ENCODE peak calls at places on chromosome 15, in nine cellular contexts. One of them, this sample, is unnamed.

GRCh38 chr15:69540622-69541021 is 88.0 kb downstream of the RPLP1 start:
- DNase-seq in upper lobe of left lung: peak; percentile 14
- DNase-seq in tibial artery: no peak
- DNase-seq in psoas muscle: peak; percentile 52
- DNase-seq in esophagus squamous epithelium: no peak
- DNase-seq in IMR-90: no peak
- DNase-seq in CD8-positive, alpha-beta T cell: no peak
- DNase-seq in uterus: no peak
- DNase-seq in GM06990: no peak
- DNase-seq in this sample: no peak

GRCh38 chr15:57500256-57500655 is 91.4 kb upstream of the MYZAP start:
- DNase-seq in upper lobe of left lung: no peak
- DNase-seq in tibial artery: no peak
- DNase-seq in psoas muscle: no peak
- DNase-seq in esophagus squamous epithelium: no peak
- DNase-seq in IMR-90: no peak
- DNase-seq in CD8-positive, alpha-beta T cell: no peak
- DNase-seq in uterus: no peak
- DNase-seq in GM06990: no peak
- DNase-seq in this sample: no peak

GRCh38 chr15:64525828-64526530 is 65.6 kb downstream of the ZNF609 start:
- DNase-seq in upper lobe of left lung: no peak
- DNase-seq in tibial artery: no peak
- DNase-seq in psoas muscle: no peak
- DNase-seq in esophagus squamous epithelium: no peak
- DNase-seq in IMR-90: peak; percentile 45
- DNase-seq in CD8-positive, alpha-beta T cell: no peak
- DNase-seq in uterus: no peak
- DNase-seq in GM06990: no peak
- DNase-seq in this sample: no peak

GRCh38 chr15:99307735-99308134 is 56.5 kb downstream of the LRRC28 start:
- DNase-seq in upper lobe of left lung: no peak
- DNase-seq in tibial artery: no peak
- DNase-seq in psoas muscle: no peak
- DNase-seq in esophagus squamous epithelium: no peak
- DNase-seq in IMR-90: peak; percentile 16
- DNase-seq in CD8-positive, alpha-beta T cell: no peak
- DNase-seq in uterus: no peak
- DNase-seq in GM06990: no peak
- DNase-seq in this sample: no peak

GRCh38 chr15:39411102-39411989 is 169.5 kb upstream of the THBS1 start:
- DNase-seq in upper lobe of left lung: no peak
- DNase-seq in tibial artery: no peak
- DNase-seq in psoas muscle: no peak
- DNase-seq in esophagus squamous epithelium: no peak
- DNase-seq in IMR-90: no peak
- DNase-seq in CD8-positive, alpha-beta T cell: no peak
- DNase-seq in uterus: no peak
- DNase-seq in GM06990: peak; percentile 48
- DNase-seq in this sample: no peak

GRCh38 chr15:72856549-72857040 is 73.0 kb upstream of the ADPGK start:
- DNase-seq in upper lobe of left lung: no peak
- DNase-seq in tibial artery: no peak
- DNase-seq in psoas muscle: no peak
- DNase-seq in esophagus squamous epithelium: no peak
- DNase-seq in IMR-90: no peak
- DNase-seq in CD8-positive, alpha-beta T cell: no peak
- DNase-seq in uterus: no peak
- DNase-seq in GM06990: no peak
- DNase-seq in this sample: no peak

GRCh38 chr15:44550256-44550655 is 13.3 kb downstream of the EIF3J start:
- DNase-seq in upper lobe of left lung: no peak
- DNase-seq in tibial artery: no peak
- DNase-seq in psoas muscle: no peak
- DNase-seq in esophagus squamous epithelium: no peak
- DNase-seq in IMR-90: peak; percentile 55
- DNase-seq in CD8-positive, alpha-beta T cell: no peak
- DNase-seq in uterus: no peak
- DNase-seq in GM06990: no peak
- DNase-seq in this sample: no peak

GRCh38 chr15:51931638-51932037 is 39.9 kb downstream of the LEO1 start:
- DNase-seq in upper lobe of left lung: no peak
- DNase-seq in tibial artery: no peak
- DNase-seq in psoas muscle: no peak
- DNase-seq in esophagus squamous epithelium: no peak
- DNase-seq in IMR-90: peak; percentile 74
- DNase-seq in CD8-positive, alpha-beta T cell: no peak
- DNase-seq in uterus: no peak
- DNase-seq in GM06990: no peak
- DNase-seq in this sample: no peak

GRCh38 chr15:83559310-83559966 is 94.5 kb upstream of the ADAMTSL3 start:
- DNase-seq in upper lobe of left lung: peak; percentile 39
- DNase-seq in tibial artery: no peak
- DNase-seq in psoas muscle: no peak
- DNase-seq in esophagus squamous epithelium: no peak
- DNase-seq in IMR-90: peak; percentile 61
- DNase-seq in CD8-positive, alpha-beta T cell: no peak
- DNase-seq in uterus: peak; percentile 32
- DNase-seq in GM06990: no peak
- DNase-seq in this sample: no peak

GRCh38 chr15:58492661-58493397 is 61.0 kb downstream of the LIPC start:
- DNase-seq in upper lobe of left lung: no peak
- DNase-seq in tibial artery: no peak
- DNase-seq in psoas muscle: no peak
- DNase-seq in esophagus squamous epithelium: no peak
- DNase-seq in IMR-90: peak; percentile 21
- DNase-seq in CD8-positive, alpha-beta T cell: no peak
- DNase-seq in uterus: no peak
- DNase-seq in GM06990: no peak
- DNase-seq in this sample: no peak

GRCh38 chr15:29776859-29777258 is 45.4 kb downstream of the TJP1 start:
- DNase-seq in upper lobe of left lung: peak; percentile 22
- DNase-seq in tibial artery: no peak
- DNase-seq in psoas muscle: no peak
- DNase-seq in esophagus squamous epithelium: no peak
- DNase-seq in IMR-90: no peak
- DNase-seq in CD8-positive, alpha-beta T cell: no peak
- DNase-seq in uterus: no peak
- DNase-seq in GM06990: no peak
- DNase-seq in this sample: no peak

GRCh38 chr15:97235285-97235985 is 725.1 kb upstream of the ARRDC4 start:
- DNase-seq in upper lobe of left lung: peak; percentile 22
- DNase-seq in tibial artery: no peak
- DNase-seq in psoas muscle: no peak
- DNase-seq in esophagus squamous epithelium: no peak
- DNase-seq in IMR-90: peak; percentile 39
- DNase-seq in CD8-positive, alpha-beta T cell: no peak
- DNase-seq in uterus: peak; percentile 65
- DNase-seq in GM06990: no peak
- DNase-seq in this sample: peak; percentile 26

GRCh38 chr15:58467722-58468436 is 36.1 kb downstream of the LIPC start:
- DNase-seq in upper lobe of left lung: peak; percentile 67
- DNase-seq in tibial artery: peak; percentile 24
- DNase-seq in psoas muscle: no peak
- DNase-seq in esophagus squamous epithelium: no peak
- DNase-seq in IMR-90: no peak
- DNase-seq in CD8-positive, alpha-beta T cell: no peak
- DNase-seq in uterus: no peak
- DNase-seq in GM06990: no peak
- DNase-seq in this sample: no peak

GRCh38 chr15:66824374-66824773 is 122.3 kb downstream of the SMAD6 start:
- DNase-seq in upper lobe of left lung: peak; percentile 14
- DNase-seq in tibial artery: peak; percentile 21
- DNase-seq in psoas muscle: no peak
- DNase-seq in esophagus squamous epithelium: no peak
- DNase-seq in IMR-90: no peak
- DNase-seq in CD8-positive, alpha-beta T cell: no peak
- DNase-seq in uterus: no peak
- DNase-seq in GM06990: no peak
- DNase-seq in this sample: no peak

GRCh38 chr15:45180648-45181436 is 6.9 kb downstream of the SHF start:
- DNase-seq in upper lobe of left lung: no peak
- DNase-seq in tibial artery: no peak
- DNase-seq in psoas muscle: no peak
- DNase-seq in esophagus squamous epithelium: no peak
- DNase-seq in IMR-90: no peak
- DNase-seq in CD8-positive, alpha-beta T cell: no peak
- DNase-seq in uterus: no peak
- DNase-seq in GM06990: no peak
- DNase-seq in this sample: no peak

GRCh38 chr15:101679861-101680260 is 27.7 kb upstream of the TM2D3 start:
- DNase-seq in upper lobe of left lung: no peak
- DNase-seq in tibial artery: no peak
- DNase-seq in psoas muscle: no peak
- DNase-seq in esophagus squamous epithelium: no peak
- DNase-seq in IMR-90: no peak
- DNase-seq in CD8-positive, alpha-beta T cell: no peak
- DNase-seq in uterus: no peak
- DNase-seq in GM06990: no peak
- DNase-seq in this sample: no peak

GRCh38 chr15:101689901-101690300 is 34.4 kb downstream of the TARS3 start:
- DNase-seq in upper lobe of left lung: no peak
- DNase-seq in tibial artery: no peak
- DNase-seq in psoas muscle: no peak
- DNase-seq in esophagus squamous epithelium: no peak
- DNase-seq in IMR-90: peak; percentile 68
- DNase-seq in CD8-positive, alpha-beta T cell: no peak
- DNase-seq in uterus: no peak
- DNase-seq in GM06990: no peak
- DNase-seq in this sample: no peak

GRCh38 chr15:101684384-101684783 is 32.2 kb upstream of the TM2D3 start:
- DNase-seq in upper lobe of left lung: no peak
- DNase-seq in tibial artery: no peak
- DNase-seq in psoas muscle: no peak
- DNase-seq in esophagus squamous epithelium: no peak
- DNase-seq in IMR-90: peak; percentile 82
- DNase-seq in CD8-positive, alpha-beta T cell: no peak
- DNase-seq in uterus: no peak
- DNase-seq in GM06990: no peak
- DNase-seq in this sample: no peak

GRCh38 chr15:101684877-101685276 is 32.7 kb upstream of the TM2D3 start:
- DNase-seq in upper lobe of left lung: no peak
- DNase-seq in tibial artery: no peak
- DNase-seq in psoas muscle: no peak
- DNase-seq in esophagus squamous epithelium: no peak
- DNase-seq in IMR-90: no peak
- DNase-seq in CD8-positive, alpha-beta T cell: no peak
- DNase-seq in uterus: no peak
- DNase-seq in GM06990: no peak
- DNase-seq in this sample: no peak
- H3K36me3 ChIP-seq in upper lobe of left lung: peaks cover 4% of the 10 kb centered on the region
- H3K36me3 ChIP-seq in tibial artery: peaks cover 47% of the 10 kb centered on the region
- H3K36me3 ChIP-seq in psoas muscle: no peaks in the 10 kb centered on the region
- H3K36me3 ChIP-seq in esophagus squamous epithelium: no peaks in the 10 kb centered on the region
- H3K36me3 ChIP-seq in IMR-90: peaks cover 14% of the 10 kb centered on the region
- H3K36me3 ChIP-seq in CD8-positive, alpha-beta T cell: peaks cover 26% of the 10 kb centered on the region
- H3K36me3 ChIP-seq in uterus: no peaks in the 10 kb centered on the region
- H3K36me3 ChIP-seq in GM06990: no peaks in the 10 kb centered on the region
- H3K36me3 ChIP-seq in this sample: peaks cover 37% of the 10 kb centered on the region

GRCh38 chr15:34101366-34102174 is at the start of the genes EMC7 and PGBD4:
- DNase-seq in upper lobe of left lung: peak; percentile 98
- DNase-seq in tibial artery: peak; percentile 99
- DNase-seq in psoas muscle: peak; percentile 99
- DNase-seq in esophagus squamous epithelium: peak; percentile 89
- DNase-seq in IMR-90: peak; percentile 100
- DNase-seq in CD8-positive, alpha-beta T cell: peak; percentile 100
- DNase-seq in uterus: peak; percentile 99
- DNase-seq in GM06990: peak; percentile 98
- DNase-seq in this sample: peak; percentile 99
- TF ChIP-seq CTCF in upper lobe of left lung: no peak
- TF ChIP-seq CTCF in tibial artery: no peak
- TF ChIP-seq CTCF in psoas muscle: no peak
- TF ChIP-seq CTCF in esophagus squamous epithelium: no peak
- TF ChIP-seq CTCF in IMR-90: no peak
- TF ChIP-seq CTCF in CD8-positive, alpha-beta T cell: no peak
- TF ChIP-seq CTCF in uterus: no peak
- TF ChIP-seq CTCF in GM06990: no peak
- TF ChIP-seq CTCF in this sample: no peak

GRCh38 chr15:60124460-60125070 is 120.5 kb downstream of the FOXB1 start:
- DNase-seq in upper lobe of left lung: no peak
- DNase-seq in tibial artery: no peak
- DNase-seq in psoas muscle: no peak
- DNase-seq in esophagus squamous epithelium: no peak
- DNase-seq in IMR-90: no peak
- DNase-seq in CD8-positive, alpha-beta T cell: no peak
- DNase-seq in uterus: no peak
- DNase-seq in GM06990: no peak
- DNase-seq in this sample: no peak

GRCh38 chr15:60128000-60128376 is 123.9 kb downstream of the FOXB1 start:
- DNase-seq in upper lobe of left lung: no peak
- DNase-seq in tibial artery: no peak
- DNase-seq in psoas muscle: no peak
- DNase-seq in esophagus squamous epithelium: no peak
- DNase-seq in IMR-90: peak; percentile 6
- DNase-seq in CD8-positive, alpha-beta T cell: no peak
- DNase-seq in uterus: peak; percentile 14
- DNase-seq in GM06990: no peak
- DNase-seq in this sample: no peak

GRCh38 chr15:60125334-60125733 is 121.2 kb downstream of the FOXB1 start:
- DNase-seq in upper lobe of left lung: no peak
- DNase-seq in tibial artery: no peak
- DNase-seq in psoas muscle: no peak
- DNase-seq in esophagus squamous epithelium: no peak
- DNase-seq in IMR-90: no peak
- DNase-seq in CD8-positive, alpha-beta T cell: no peak
- DNase-seq in uterus: no peak
- DNase-seq in GM06990: no peak
- DNase-seq in this sample: no peak

GRCh38 chr15:60128710-60129109 is 124.6 kb downstream of the FOXB1 start:
- DNase-seq in upper lobe of left lung: no peak
- DNase-seq in tibial artery: no peak
- DNase-seq in psoas muscle: no peak
- DNase-seq in esophagus squamous epithelium: no peak
- DNase-seq in IMR-90: no peak
- DNase-seq in CD8-positive, alpha-beta T cell: no peak
- DNase-seq in uterus: no peak
- DNase-seq in GM06990: no peak
- DNase-seq in this sample: no peak

DNA sequence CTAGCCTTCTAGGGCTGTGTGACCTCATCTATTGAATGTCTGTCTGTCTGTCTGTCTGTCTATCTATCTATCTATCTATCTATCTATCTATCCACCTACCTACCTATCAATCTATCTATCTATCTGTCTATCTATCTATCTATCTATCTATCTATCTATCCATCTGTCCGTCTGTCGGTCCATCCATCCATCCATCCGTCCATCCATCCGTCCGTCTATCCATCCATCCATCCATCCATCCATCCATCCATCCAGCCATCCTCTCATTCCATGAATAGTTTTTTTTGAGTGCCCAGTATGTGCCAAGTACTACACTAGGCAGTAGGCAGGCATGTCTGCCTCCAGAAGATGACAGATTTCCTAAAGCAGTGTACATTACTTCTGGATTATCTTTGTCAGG is 122.5 kb downstream of the FOXB1 start:
- DNase-seq in upper lobe of left lung: no peak
- DNase-seq in tibial artery: no peak
- DNase-seq in psoas muscle: no peak
- DNase-seq in esophagus squamous epithelium: no peak
- DNase-seq in IMR-90: no peak
- DNase-seq in CD8-positive, alpha-beta T cell: no peak
- DNase-seq in uterus: no peak
- DNase-seq in GM06990: no peak
- DNase-seq in this sample: no peak
- H3K36me3 ChIP-seq in upper lobe of left lung: no peaks in the 10 kb centered on the region
- H3K36me3 ChIP-seq in tibial artery: no peaks in the 10 kb centered on the region
- H3K36me3 ChIP-seq in psoas muscle: no peaks in the 10 kb centered on the region
- H3K36me3 ChIP-seq in esophagus squamous epithelium: no peaks in the 10 kb centered on the region
- H3K36me3 ChIP-seq in IMR-90: no peaks in the 10 kb centered on the region
- H3K36me3 ChIP-seq in CD8-positive, alpha-beta T cell: no peaks in the 10 kb centered on the region
- H3K36me3 ChIP-seq in uterus: no peaks in the 10 kb centered on the region
- H3K36me3 ChIP-seq in GM06990: no peaks in the 10 kb centered on the region
- H3K36me3 ChIP-seq in this sample: no peaks in the 10 kb centered on the region

GRCh38 chr15:90266485-90266884 is 1.0 kb downstream of the NGRN start:
- DNase-seq in upper lobe of left lung: peak; percentile 28
- DNase-seq in tibial artery: no peak
- DNase-seq in psoas muscle: no peak
- DNase-seq in esophagus squamous epithelium: no peak
- DNase-seq in IMR-90: peak; percentile 20
- DNase-seq in CD8-positive, alpha-beta T cell: no peak
- DNase-seq in uterus: no peak
- DNase-seq in GM06990: no peak
- DNase-seq in this sample: no peak
- TF ChIP-seq CTCF in upper lobe of left lung: no peak
- TF ChIP-seq CTCF in tibial artery: no peak
- TF ChIP-seq CTCF in psoas muscle: no peak
- TF ChIP-seq CTCF in esophagus squamous epithelium: no peak
- TF ChIP-seq CTCF in IMR-90: no peak
- TF ChIP-seq CTCF in CD8-positive, alpha-beta T cell: no peak
- TF ChIP-seq CTCF in uterus: no peak
- TF ChIP-seq CTCF in GM06990: no peak
- TF ChIP-seq CTCF in this sample: no peak

This sample was measured in left ventricle myocardium inferior.